ENCODE peak calls at places on chromosomes 2 and 18, in six cellular contexts. One of them, this sample, is unnamed.

GRCh38 chr2:226794751-226795171 is 4.9 kb downstream of the IRS1 start:
- DNase-seq in neuronal stem cell: no peak
- DNase-seq in adipocyte: peak; percentile 63
- DNase-seq in CD8-positive, alpha-beta T cell: no peak
- DNase-seq in osteoblast: peak; percentile 92
- DNase-seq in neural progenitor cell: no peak
- DNase-seq in this sample: no peak

GRCh38 chr2:155043097-155043496 is 344.6 kb downstream of the KCNJ3 start:
- DNase-seq in adipocyte: no peak
- DNase-seq in neural progenitor cell: no peak
- DNase-seq in osteoblast: no peak
- DNase-seq in CD8-positive, alpha-beta T cell: no peak
- DNase-seq in neuronal stem cell: no peak
- DNase-seq in this sample: no peak

GRCh38 chr2:108858894-108859293 is 72.3 kb downstream of the CCDC138 start:
- DNase-seq in CD8-positive, alpha-beta T cell: no peak
- DNase-seq in osteoblast: no peak
- DNase-seq in neuronal stem cell: no peak
- DNase-seq in neural progenitor cell: no peak
- DNase-seq in adipocyte: peak; percentile 0
- DNase-seq in this sample: no peak

GRCh38 chr2:199092419-199092818 is 365.3 kb downstream of the SATB2 start:
- DNase-seq in osteoblast: no peak
- DNase-seq in neural progenitor cell: no peak
- DNase-seq in neuronal stem cell: no peak
- DNase-seq in adipocyte: no peak
- DNase-seq in CD8-positive, alpha-beta T cell: no peak
- DNase-seq in this sample: peak; percentile 20

GRCh38 chr2:27356056-27356381 is 545 bp downstream of the GTF3C2 start:
- DNase-seq in neural progenitor cell: peak; percentile 74
- DNase-seq in neuronal stem cell: no peak
- DNase-seq in adipocyte: peak; percentile 65
- DNase-seq in osteoblast: no peak
- DNase-seq in CD8-positive, alpha-beta T cell: no peak
- DNase-seq in this sample: peak; percentile 83

GRCh38 chr2:18545384-18545783 is 15.1 kb downstream of the RDH14 start:
- DNase-seq in CD8-positive, alpha-beta T cell: no peak
- DNase-seq in osteoblast: peak; percentile 48
- DNase-seq in adipocyte: peak; percentile 18
- DNase-seq in neuronal stem cell: no peak
- DNase-seq in neural progenitor cell: no peak
- DNase-seq in this sample: no peak

GRCh38 chr2:102412199-102412598 is 10.8 kb upstream of the IL18RAP start:
- DNase-seq in osteoblast: no peak
- DNase-seq in neuronal stem cell: no peak
- DNase-seq in neural progenitor cell: no peak
- DNase-seq in adipocyte: no peak
- DNase-seq in CD8-positive, alpha-beta T cell: no peak
- DNase-seq in this sample: no peak

GRCh38 chr2:45030553-45030952 is 21.3 kb upstream of the SIX2 start:
- DNase-seq in neuronal stem cell: no peak
- DNase-seq in osteoblast: no peak
- DNase-seq in CD8-positive, alpha-beta T cell: no peak
- DNase-seq in adipocyte: no peak
- DNase-seq in neural progenitor cell: no peak
- DNase-seq in this sample: no peak

GRCh38 chr18:63883617-63884016 is 3.9 kb upstream of the SERPINB2 start:
- DNase-seq in neural progenitor cell: no peak
- DNase-seq in adipocyte: peak; percentile 9
- DNase-seq in osteoblast: no peak
- DNase-seq in CD8-positive, alpha-beta T cell: no peak
- DNase-seq in neuronal stem cell: no peak
- DNase-seq in this sample: no peak

DNA sequence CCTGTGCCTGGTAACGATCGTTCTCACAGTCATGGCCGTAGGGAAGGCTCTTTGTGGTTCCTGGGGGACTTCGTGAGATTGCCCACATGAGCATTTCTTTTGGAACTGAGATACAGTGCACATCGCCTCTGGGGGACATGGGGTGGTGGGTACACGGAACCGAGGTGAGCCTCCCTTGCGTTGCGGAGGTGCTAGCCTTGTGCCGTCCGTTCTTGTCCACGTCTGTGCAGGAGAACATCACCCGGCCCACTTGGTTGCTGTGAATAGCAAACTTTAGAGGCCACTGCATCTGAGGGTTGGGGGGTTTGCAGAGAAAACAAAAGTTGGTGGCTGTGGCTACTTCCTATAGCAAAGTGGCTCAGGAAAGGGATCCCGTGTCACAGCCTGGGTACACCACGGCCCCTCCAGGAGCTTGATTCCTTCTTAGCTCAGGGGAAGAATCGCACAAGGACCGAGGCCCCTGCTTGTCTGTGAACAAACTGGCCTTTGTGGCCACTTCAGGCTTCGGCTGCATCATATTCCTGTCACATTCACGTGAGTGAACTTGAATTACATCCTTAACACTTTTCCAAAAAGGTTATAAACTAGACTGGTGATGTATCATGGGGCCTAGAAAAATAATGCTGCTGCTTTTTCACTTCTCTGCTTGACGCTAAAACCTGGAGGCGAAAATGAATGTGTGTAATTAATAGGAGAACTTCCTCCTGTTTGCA is 72.6 kb downstream of the LRRFIP1 start:
- DNase-seq in adipocyte: no peak
- DNase-seq in CD8-positive, alpha-beta T cell: no peak
- DNase-seq in neuronal stem cell: no peak
- DNase-seq in osteoblast: no peak
- DNase-seq in neural progenitor cell: no peak
- DNase-seq in this sample: no peak
- H3K4me3 ChIP-seq in adipocyte: no peak overlapping the region
- H3K4me3 ChIP-seq in CD8-positive, alpha-beta T cell: no peak overlapping the region
- H3K4me3 ChIP-seq in neuronal stem cell: no peak overlapping the region
- H3K4me3 ChIP-seq in osteoblast: no peak overlapping the region
- H3K4me3 ChIP-seq in neural progenitor cell: no peak overlapping the region
- H3K4me3 ChIP-seq in this sample: no peak overlapping the region

DNA sequence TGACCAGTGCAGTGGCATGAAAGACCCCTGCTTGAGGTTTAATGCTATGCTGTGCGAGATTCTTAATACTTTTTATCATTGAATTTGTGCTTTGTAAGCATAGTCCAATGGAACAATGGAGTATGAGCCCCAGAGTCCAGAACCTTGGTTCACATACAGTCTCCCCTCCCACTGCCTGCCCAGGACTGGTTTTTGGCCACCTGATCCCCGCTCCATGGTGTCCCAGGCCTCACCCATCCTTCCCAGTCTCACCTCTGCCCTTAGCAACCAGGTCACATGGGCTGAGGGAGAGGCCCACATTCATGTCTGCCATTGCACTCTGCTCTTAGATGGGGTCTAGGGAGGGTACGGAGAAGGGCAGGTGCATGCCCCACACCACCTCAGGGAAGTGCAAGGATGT is 6.3 kb downstream of the PDE11A start:
- DNase-seq in neuronal stem cell: no peak
- DNase-seq in osteoblast: no peak
- DNase-seq in neural progenitor cell: no peak
- DNase-seq in CD8-positive, alpha-beta T cell: no peak
- DNase-seq in adipocyte: no peak
- DNase-seq in this sample: no peak
- H3K4me3 ChIP-seq in neuronal stem cell: no peak overlapping the region
- H3K4me3 ChIP-seq in osteoblast: no peak overlapping the region
- H3K4me3 ChIP-seq in neural progenitor cell: no peak overlapping the region
- H3K4me3 ChIP-seq in CD8-positive, alpha-beta T cell: no peak overlapping the region
- H3K4me3 ChIP-seq in adipocyte: no peak overlapping the region
- H3K4me3 ChIP-seq in this sample: no peak overlapping the region

GRCh38 chr18:59570101-59570875 is 126.9 kb downstream of the CCBE1 start:
- DNase-seq in adipocyte: no peak
- DNase-seq in neural progenitor cell: peak; percentile 43
- DNase-seq in osteoblast: no peak
- DNase-seq in CD8-positive, alpha-beta T cell: no peak
- DNase-seq in neuronal stem cell: no peak
- DNase-seq in this sample: no peak
- H3K4me3 ChIP-seq in adipocyte: no peak overlapping the region
- H3K4me3 ChIP-seq in neural progenitor cell: no peak overlapping the region
- H3K4me3 ChIP-seq in osteoblast: no peak overlapping the region
- H3K4me3 ChIP-seq in CD8-positive, alpha-beta T cell: no peak overlapping the region
- H3K4me3 ChIP-seq in neuronal stem cell: no peak overlapping the region
- H3K4me3 ChIP-seq in this sample: no peak overlapping the region

DNA sequence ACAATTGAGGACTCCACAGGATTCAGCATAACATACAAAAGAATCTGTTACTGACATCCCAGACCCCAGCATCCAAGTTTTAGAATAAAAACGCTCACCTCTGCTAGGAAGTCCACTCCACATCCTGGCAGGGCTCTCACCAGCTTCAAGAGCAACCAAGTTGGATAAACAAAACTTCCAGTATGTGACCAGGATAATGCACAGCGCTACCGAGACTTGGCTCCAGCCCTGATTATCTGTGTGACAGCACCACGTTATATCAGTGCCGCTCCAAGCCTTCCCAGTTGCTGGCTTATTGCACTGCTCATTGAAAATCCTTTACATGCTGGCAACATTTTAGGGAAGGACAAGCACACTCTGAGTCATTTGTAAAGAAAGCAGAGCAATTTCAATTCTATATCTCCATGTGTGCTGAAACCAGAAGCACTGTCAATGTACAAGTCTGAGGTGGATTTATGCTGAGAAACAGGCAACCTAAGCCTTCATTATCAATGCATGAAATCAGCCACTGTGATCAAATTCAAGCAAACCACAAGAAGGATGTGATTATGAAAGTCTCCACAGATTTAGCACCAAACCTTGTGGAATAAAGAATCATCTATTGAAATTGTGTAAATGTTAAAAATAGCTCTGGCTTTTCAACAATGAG is 115.7 kb downstream of the ZNF385B start:
- DNase-seq in neural progenitor cell: no peak
- DNase-seq in CD8-positive, alpha-beta T cell: no peak
- DNase-seq in adipocyte: peak; percentile 34
- DNase-seq in neuronal stem cell: no peak
- DNase-seq in osteoblast: no peak
- DNase-seq in this sample: no peak
- H3K4me3 ChIP-seq in neural progenitor cell: no peak overlapping the region
- H3K4me3 ChIP-seq in CD8-positive, alpha-beta T cell: no peak overlapping the region
- H3K4me3 ChIP-seq in adipocyte: peak overlapping the region; percentile 77
- H3K4me3 ChIP-seq in neuronal stem cell: no peak overlapping the region
- H3K4me3 ChIP-seq in osteoblast: peak overlapping the region; percentile 19
- H3K4me3 ChIP-seq in this sample: no peak overlapping the region

DNA sequence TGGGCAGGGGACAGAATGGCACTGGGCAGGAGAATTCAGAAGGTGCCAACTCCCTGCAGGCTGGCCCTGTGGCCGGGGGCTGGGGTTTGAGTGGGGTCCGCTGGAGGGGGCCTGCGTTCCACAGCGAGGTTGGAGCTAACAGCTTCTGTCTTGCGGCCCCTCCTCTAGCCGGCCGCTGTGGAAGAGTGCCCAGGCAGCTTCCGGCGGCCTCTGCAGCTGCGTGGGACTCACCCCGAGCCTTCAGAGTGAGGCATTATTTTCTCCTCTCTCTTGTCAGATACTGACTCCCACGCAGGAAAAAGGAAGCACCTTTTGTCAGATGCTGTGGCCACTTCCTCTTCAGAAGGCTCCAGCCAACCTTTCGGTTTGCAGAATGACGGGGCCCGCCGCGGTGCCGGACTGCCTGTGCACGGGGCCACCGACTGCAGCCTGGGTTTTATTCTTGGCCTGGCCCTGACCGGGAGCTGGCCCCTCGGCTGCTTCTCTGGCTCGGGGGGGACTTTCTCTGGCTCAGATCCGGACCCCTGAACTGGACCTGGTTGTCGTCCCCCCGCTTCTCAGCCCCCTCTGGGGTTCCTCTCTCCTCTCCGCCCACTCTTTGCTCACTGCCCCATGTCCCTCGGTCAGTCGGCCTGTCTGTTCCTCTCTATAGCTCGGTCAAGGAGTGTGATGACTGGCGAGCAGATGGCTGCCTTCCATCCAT is 40.1 kb downstream of the ARHGAP25 start:
- DNase-seq in CD8-positive, alpha-beta T cell: peak; percentile 40
- DNase-seq in neuronal stem cell: no peak
- DNase-seq in adipocyte: no peak
- DNase-seq in osteoblast: no peak
- DNase-seq in neural progenitor cell: no peak
- DNase-seq in this sample: peak; percentile 72
- H3K4me3 ChIP-seq in CD8-positive, alpha-beta T cell: peak overlapping the region; percentile 61
- H3K4me3 ChIP-seq in neuronal stem cell: no peak overlapping the region
- H3K4me3 ChIP-seq in adipocyte: no peak overlapping the region
- H3K4me3 ChIP-seq in osteoblast: no peak overlapping the region
- H3K4me3 ChIP-seq in neural progenitor cell: no peak overlapping the region
- H3K4me3 ChIP-seq in this sample: no peak overlapping the region

GRCh38 chr18:55449412-55450140 is 138.4 kb downstream of the TCF4 start:
- DNase-seq in CD8-positive, alpha-beta T cell: no peak
- DNase-seq in neuronal stem cell: no peak
- DNase-seq in osteoblast: no peak
- DNase-seq in adipocyte: no peak
- DNase-seq in neural progenitor cell: no peak
- DNase-seq in this sample: no peak
- H3K4me3 ChIP-seq in CD8-positive, alpha-beta T cell: no peak overlapping the region
- H3K4me3 ChIP-seq in neuronal stem cell: no peak overlapping the region
- H3K4me3 ChIP-seq in osteoblast: no peak overlapping the region
- H3K4me3 ChIP-seq in adipocyte: no peak overlapping the region
- H3K4me3 ChIP-seq in neural progenitor cell: no peak overlapping the region
- H3K4me3 ChIP-seq in this sample: no peak overlapping the region

GRCh38 chr2:123606631-123607030 is 418.5 kb upstream of the CNTNAP5 start:
- DNase-seq in adipocyte: no peak
- DNase-seq in neural progenitor cell: no peak
- DNase-seq in CD8-positive, alpha-beta T cell: no peak
- DNase-seq in osteoblast: no peak
- DNase-seq in neuronal stem cell: no peak
- DNase-seq in this sample: no peak

GRCh38 chr2:123609077-123609476 is 416.0 kb upstream of the CNTNAP5 start:
- DNase-seq in neuronal stem cell: peak; percentile 3
- DNase-seq in CD8-positive, alpha-beta T cell: no peak
- DNase-seq in osteoblast: no peak
- DNase-seq in neural progenitor cell: peak; percentile 8
- DNase-seq in adipocyte: no peak
- DNase-seq in this sample: no peak
- H3K4me3 ChIP-seq in neuronal stem cell: no peak overlapping the region
- H3K4me3 ChIP-seq in CD8-positive, alpha-beta T cell: no peak overlapping the region
- H3K4me3 ChIP-seq in osteoblast: no peak overlapping the region
- H3K4me3 ChIP-seq in neural progenitor cell: no peak overlapping the region
- H3K4me3 ChIP-seq in adipocyte: no peak overlapping the region
- H3K4me3 ChIP-seq in this sample: no peak overlapping the region